ENCODE peak calls at places on chromosomes 5 and 9, in five cellular contexts. L is K562, X is neural progenitor cell, N is PC-3, C is mesendoderm. T is an unnamed sample.
A peak's percentile ranks its signal among the peaks of the same experiment; 100 is the strongest.

GRCh38 chr5:126972062-126972895 is 58.1 kb downstream of the MARCHF3 start:
- DNase-seq in L (peak; percentile 64), X (no peak), N (no peak), C (peak; percentile 66), T (no peak)

GRCh38 chr5:120082316-120083068 is 381.6 kb upstream of the PRR16 start:
- DNase-seq in L (no peak), X (no peak), N (peak; percentile 10), C (no peak), T (no peak)

GRCh38 chr9:36985769-36986547 is 48.1 kb downstream of the PAX5 start:
- DNase-seq in N (no peak), X (peak; percentile 85), L (no peak), C (peak; percentile 61), T (peak; percentile 86)

GRCh38 chr5:60540855-60541805 is 158.8 kb downstream of the DEPDC1B start:
- DNase-seq in X (peak; percentile 13), L (no peak), C (peak; percentile 58), N (no peak), T (peak; percentile 57)

GRCh38 chr5:67201897-67202549 is 5.4 kb upstream of the CD180 start:
- DNase-seq in L (no peak), N (no peak), X (no peak), C (no peak), T (no peak)

GRCh38 chr9:105405514-105406131 is 42.2 kb upstream of the FSD1L start:
- DNase-seq in N (no peak), C (no peak), L (no peak), X (peak; percentile 25), T (no peak)

GRCh38 chr5:150175536-150175935 is 9.0 kb downstream of the CDX1 start:
- DNase-seq in N (peak; percentile 50), L (peak; percentile 76), X (peak; percentile 68), C (peak; percentile 82), T (peak; percentile 88)

GRCh38 chr5:6476313-6476661 is 27.6 kb downstream of the UBE2QL1 start:
- DNase-seq in C (no peak), N (no peak), X (no peak), L (no peak), T (no peak)

GRCh38 chr9:18368206-18368605 is 105.7 kb upstream of the ADAMTSL1 start:
- DNase-seq in C (no peak), N (no peak), X (no peak), L (no peak), T (no peak)

GRCh38 chr5:41432481-41433253 is 77.7 kb downstream of the PLCXD3 start:
- DNase-seq in L (no peak), C (no peak), X (no peak), N (no peak), T (no peak)

GRCh38 chr5:17794829-17795228 is 160.6 kb downstream of the TAF11L14 start:
- DNase-seq in L (no peak), C (no peak), N (no peak), X (no peak), T (no peak)

GRCh38 chr5:2908086-2908485 is 156.6 kb upstream of the IRX2 start:
- DNase-seq in N (no peak), C (no peak), L (no peak), X (no peak), T (no peak)

DNA sequence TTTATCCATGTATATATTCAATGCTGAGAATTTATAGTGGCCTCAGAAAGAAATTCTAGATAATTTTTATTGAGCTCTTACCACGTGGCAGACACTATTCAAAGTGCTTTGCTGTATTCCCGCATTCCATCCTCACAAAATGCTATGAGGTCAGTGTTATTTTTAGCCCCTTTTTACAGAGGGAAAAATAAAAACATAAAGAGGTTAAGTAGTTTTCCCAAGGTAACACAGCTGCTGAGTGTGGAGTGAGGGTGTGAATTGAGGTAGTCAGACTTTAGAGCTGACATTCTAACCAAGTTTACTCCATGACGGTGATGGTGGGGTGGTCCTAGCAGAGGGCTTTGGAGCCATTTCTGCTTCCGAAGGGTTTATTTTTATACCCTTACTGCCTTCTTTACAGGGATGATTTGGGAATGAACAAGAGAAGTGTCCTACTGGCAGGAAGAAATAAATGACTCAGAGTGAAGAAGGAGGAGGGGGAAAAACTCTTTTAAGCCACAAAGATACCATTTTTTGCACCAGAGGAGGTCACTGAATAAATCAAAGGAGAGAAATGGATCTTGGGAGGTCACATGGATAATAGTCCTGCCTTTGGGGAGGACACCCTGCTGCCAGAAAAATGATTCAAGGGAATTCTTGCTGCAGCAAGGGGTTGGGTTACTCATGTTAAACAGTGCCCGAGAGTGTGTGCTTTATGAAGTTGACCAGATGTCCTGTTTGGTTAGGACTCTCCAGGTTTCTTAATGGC is 76.1 kb downstream of the HMHB1 start:
- DNase-seq in X (no peak), N (peak; percentile 23), L (no peak), C (no peak), T (no peak)
- H3K4me3 ChIP-seq in X (no peak overlapping the region), N (no peak overlapping the region), L (no peak overlapping the region), C (no peak overlapping the region), T (no peak overlapping the region)

GRCh38 chr9:23659346-23660006 is 166.6 kb downstream of the ELAVL2 start:
- DNase-seq in C (peak; percentile 65), N (no peak), X (no peak), L (no peak), T (peak; percentile 63)
- H3K9ac ChIP-seq in C (no peak overlapping the region), N (no peak overlapping the region), X (no peak overlapping the region), L (no peak overlapping the region), T (no peak overlapping the region)

GRCh38 chr5:1875481-1875842 is 7.3 kb downstream of the IRX4 start:
- DNase-seq in N (no peak), L (no peak), C (peak; percentile 16), X (peak; percentile 63), T (peak; percentile 74)
- H3K27me3 ChIP-seq in N (no peaks in the 10 kb centered on the region), L (peaks cover 47% of the 10 kb centered on the region), C (peaks cover 64% of the 10 kb centered on the region), X (peaks cover 95% of the 10 kb centered on the region), T (peaks cover 89% of the 10 kb centered on the region)

GRCh38 chr5:93569295-93570164 is 11.5 kb downstream of the NR2F1-AS1 start:
- DNase-seq in X (peak; percentile 40), N (no peak), L (no peak), C (peak; percentile 45), T (peak; percentile 66)
- H3K4me3 ChIP-seq in X (peak overlapping the region; percentile 36), N (no peak overlapping the region), L (no peak overlapping the region), C (no peak overlapping the region), T (peak overlapping the region; percentile 37)

DNA sequence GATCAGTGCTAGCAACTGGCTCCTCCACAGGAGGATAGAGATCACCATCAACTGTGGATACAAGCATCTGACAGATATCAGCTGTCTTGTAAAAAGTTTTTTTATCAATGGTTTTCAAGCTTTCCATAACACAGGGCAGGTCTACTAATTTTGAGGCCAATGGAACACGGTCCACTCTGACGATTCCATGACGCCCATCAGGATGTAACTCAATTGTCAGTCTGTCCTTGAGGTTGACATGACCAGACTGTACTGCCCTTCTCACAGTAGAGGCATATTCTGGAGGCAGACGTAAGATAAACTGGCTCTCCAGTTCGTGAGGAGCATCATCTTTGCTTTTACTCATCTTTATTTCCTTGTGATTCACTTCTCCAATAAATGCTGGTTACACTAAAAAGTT is 885 bp downstream of the TAF7 start:
- DNase-seq in X (no peak), N (no peak), C (peak; percentile 3), L (no peak), T (no peak)
- H3K9ac ChIP-seq in X (no peak overlapping the region), N (no peak overlapping the region), C (peak overlapping the region; percentile 68), L (peak overlapping the region; percentile 93), T (peak overlapping the region; percentile 99)

DNA sequence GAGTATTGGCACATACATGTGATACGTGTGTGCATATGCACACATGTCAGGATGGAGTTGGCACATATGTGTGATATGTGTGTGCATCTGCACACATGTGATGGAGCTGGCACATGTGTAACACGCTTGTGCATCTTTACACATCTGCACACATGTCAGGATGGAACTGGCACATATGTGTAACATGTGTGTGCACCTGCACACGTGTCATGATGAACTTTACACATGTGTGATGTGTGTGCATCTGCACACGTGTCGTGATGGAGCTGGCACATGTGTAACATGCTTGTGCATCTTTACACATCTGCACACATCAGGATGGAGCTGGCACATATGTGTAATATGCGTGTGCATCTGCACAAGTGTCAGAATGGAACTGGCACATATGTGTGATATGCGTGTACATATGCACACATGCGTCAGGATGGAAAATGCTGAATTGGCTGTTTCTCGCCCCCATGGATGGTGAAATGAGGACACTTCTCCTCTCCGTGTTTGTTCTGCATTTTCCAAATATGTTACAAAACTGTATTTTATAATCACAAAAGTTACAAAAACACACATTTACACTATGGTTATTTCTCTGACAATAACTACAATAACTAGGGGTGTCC is 16.2 kb upstream of the SLC6A19 start:
- DNase-seq in L (no peak), C (no peak), N (no peak), X (no peak), T (no peak)
- H3K27me3 ChIP-seq in L (no peaks in the 10 kb centered on the region), C (no peaks in the 10 kb centered on the region), N (peaks cover 31% of the 10 kb centered on the region), X (no peaks in the 10 kb centered on the region), T (no peaks in the 10 kb centered on the region)

GRCh38 chr9:120935383-120935857 is 8.8 kb upstream of the TRAF1 start:
- DNase-seq in C (no peak), X (no peak), N (peak; percentile 90), L (peak; percentile 82), T (peak; percentile 21)
- H3K4me3 ChIP-seq in C (no peak overlapping the region), X (no peak overlapping the region), N (no peak overlapping the region), L (no peak overlapping the region), T (no peak overlapping the region)

DNA sequence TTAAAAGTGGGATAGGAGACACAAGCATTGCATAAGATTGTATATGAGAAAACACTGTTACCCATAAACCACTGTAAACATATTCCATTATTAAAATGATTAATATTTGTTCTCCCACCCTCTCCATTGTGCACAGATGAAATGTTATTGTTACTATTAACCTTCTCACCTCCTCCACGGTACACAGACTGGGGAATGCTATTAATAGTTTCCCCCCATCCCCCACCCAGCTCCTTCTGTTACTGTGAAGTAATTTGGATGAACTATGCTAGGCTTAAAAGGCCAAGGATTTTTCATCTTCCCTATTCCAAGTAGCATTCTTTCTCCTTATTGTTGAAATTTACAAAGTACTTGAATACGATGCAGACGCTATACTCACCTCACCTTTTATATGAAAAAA is 91.4 kb downstream of the JAKMIP2 start:
- DNase-seq in X (no peak), L (no peak), N (no peak), C (no peak), T (no peak)
- H3K9ac ChIP-seq in X (no peak overlapping the region), L (no peak overlapping the region), N (no peak overlapping the region), C (no peak overlapping the region), T (no peak overlapping the region)

GRCh38 chr9:16575142-16575877 is 295.2 kb downstream of the BNC2 start:
- DNase-seq in C (peak; percentile 30), N (peak; percentile 33), X (peak; percentile 36), L (no peak), T (peak; percentile 50)

GRCh38 chr9:16575878-16576245 is 294.6 kb downstream of the BNC2 start:
- DNase-seq in L (no peak), X (no peak), C (no peak), N (no peak), T (no peak)

GRCh38 chr9:16572005-16572727 is 298.3 kb downstream of the BNC2 start:
- DNase-seq in L (no peak), C (no peak), N (peak; percentile 1), X (peak; percentile 63), T (no peak)

GRCh38 chr9:16571127-16571848 is 299.2 kb downstream of the BNC2 start:
- DNase-seq in C (no peak), L (no peak), X (no peak), N (peak; percentile 5), T (no peak)
- H3K27me3 ChIP-seq in C (no peaks in the 10 kb centered on the region), L (no peaks in the 10 kb centered on the region), X (no peaks in the 10 kb centered on the region), N (no peaks in the 10 kb centered on the region), T (no peaks in the 10 kb centered on the region)